ENCODE peak calls at places on chromosome 7, in five cellular contexts. G, D, T, Q and E are unnamed samples.

GRCh38 chr7:122626785-122627184 is 72.1 kb downstream of the RNF133 start:
- DNase-seq in G (no peak), D (no peak), T (no peak), Q (no peak), E (no peak)

GRCh38 chr7:13947535-13947934 is 41.9 kb downstream of the ETV1 start:
- DNase-seq in G (no peak), D (no peak), T (no peak), Q (no peak), E (no peak)

GRCh38 chr7:42843209-42843800 is 68.6 kb downstream of the C7orf25 start:
- DNase-seq in G (peak), D (peak), T (peak), Q (peak), E (peak)

GRCh38 chr7:2106920-2107319 is 125.8 kb downstream of the MAD1L1 start:
- DNase-seq in G (no peak), D (no peak), T (peak), Q (peak), E (no peak)

GRCh38 chr7:38932509-38933168 is 23.6 kb upstream of the VPS41 start:
- DNase-seq in G (peak), D (peak), T (peak), Q (peak), E (peak)

GRCh38 chr7:129664029-129665012 is 52.8 kb downstream of the NRF1 start:
- DNase-seq in G (peak), D (peak), T (peak), Q (peak), E (peak)

GRCh38 chr7:41624818-41625217 is 78.1 kb downstream of the INHBA start:
- DNase-seq in G (no peak), D (no peak), T (peak), Q (no peak), E (no peak)

GRCh38 chr7:842436-843031 is 10.3 kb downstream of the SUN1 start:
- DNase-seq in G (no peak), D (no peak), T (no peak), Q (no peak), E (no peak)

GRCh38 chr7:105602325-105603305 is 21.3 kb upstream of the EFCAB10 start:
- DNase-seq in G (no peak), D (no peak), T (peak), Q (no peak), E (no peak)

GRCh38 chr7:122300607-122301079 is 3.9 kb downstream of the FEZF1 start:
- DNase-seq in G (no peak), D (no peak), T (no peak), Q (peak), E (no peak)

GRCh38 chr7:5428470-5429252 is 5.0 kb upstream of the TNRC18 start:
- DNase-seq in G (no peak), D (no peak), T (peak), Q (peak), E (no peak)

GRCh38 chr7:12389089-12389700 is 14.5 kb downstream of the VWDE start:
- DNase-seq in G (peak), D (peak), T (peak), Q (peak), E (peak)

GRCh38 chr7:522071-522937 is 2.7 kb upstream of the PDGFA start:
- DNase-seq in G (peak), D (peak), T (peak), Q (peak), E (peak)

GRCh38 chr7:27991006-27991528 is 189.5 kb downstream of the JAZF1 start:
- DNase-seq in G (no peak), D (no peak), T (no peak), Q (no peak), E (no peak)

GRCh38 chr7:98657736-98658135 is 40.7 kb downstream of the NPTX2 start:
- DNase-seq in G (no peak), D (no peak), T (no peak), Q (no peak), E (no peak)

GRCh38 chr7:100687740-100688592 is 6.1 kb downstream of the GIGYF1 start:
- DNase-seq in G (no peak), D (no peak), T (peak), Q (no peak), E (no peak)

GRCh38 chr7:42359946-42360345 is 122.9 kb upstream of the GLI3 start:
- DNase-seq in G (no peak), D (no peak), T (no peak), Q (no peak), E (no peak)

GRCh38 chr7:142194201-142194600 is 63.7 kb downstream of the PRSS58 start:
- DNase-seq in G (no peak), D (no peak), T (no peak), Q (no peak), E (no peak)

GRCh38 chr7:112789824-112790650 is at the start of gene TMEM168:
- DNase-seq in G (peak), D (peak), T (peak), Q (peak), E (peak)

GRCh38 chr7:51158742-51159441 is 157.7 kb downstream of the COBL start:
- DNase-seq in G (no peak), D (no peak), T (no peak), Q (no peak), E (no peak)

GRCh38 chr7:28729685-28730084 is 228.4 kb downstream of the TRIL start:
- DNase-seq in G (no peak), D (no peak), T (peak), Q (no peak), E (no peak)

GRCh38 chr7:108282427-108282996 is 152.4 kb upstream of the LAMB4 start:
- DNase-seq in G (no peak), D (no peak), T (no peak), Q (no peak), E (no peak)

GRCh38 chr7:42104694-42105093 is 132.3 kb downstream of the GLI3 start:
- DNase-seq in G (no peak), D (no peak), T (no peak), Q (no peak), E (no peak)

GRCh38 chr7:5248201-5248885 is 34.4 kb upstream of the SLC29A4 start:
- DNase-seq in G (no peak), D (no peak), T (peak), Q (no peak), E (no peak)

GRCh38 chr7:101093907-101094306 is 8.6 kb downstream of the TRIM56 start:
- DNase-seq in G (no peak), D (no peak), T (peak), Q (no peak), E (no peak)

GRCh38 chr7:25619963-25620799 is 391.9 kb upstream of the NPVF start:
- DNase-seq in G (no peak), D (no peak), T (no peak), Q (no peak), E (no peak)
- TF ChIP-seq CTCF in G (no peak), D (no peak), T (no peak), Q (no peak), E (no peak)

GRCh38 chr7:70808876-70809275 is 323.1 kb upstream of the GALNT17 start:
- DNase-seq in G (peak), D (peak), T (no peak), Q (no peak), E (no peak)

GRCh38 chr7:70810558-70811139 is 321.3 kb upstream of the GALNT17 start:
- DNase-seq in G (no peak), D (no peak), T (no peak), Q (no peak), E (no peak)

GRCh38 chr7:70805360-70805759 is 326.6 kb upstream of the GALNT17 start:
- DNase-seq in G (no peak), D (peak), T (no peak), Q (no peak), E (no peak)

GRCh38 chr7:70812511-70812910 is 319.4 kb upstream of the GALNT17 start:
- DNase-seq in G (no peak), D (no peak), T (no peak), Q (peak), E (no peak)

DNA sequence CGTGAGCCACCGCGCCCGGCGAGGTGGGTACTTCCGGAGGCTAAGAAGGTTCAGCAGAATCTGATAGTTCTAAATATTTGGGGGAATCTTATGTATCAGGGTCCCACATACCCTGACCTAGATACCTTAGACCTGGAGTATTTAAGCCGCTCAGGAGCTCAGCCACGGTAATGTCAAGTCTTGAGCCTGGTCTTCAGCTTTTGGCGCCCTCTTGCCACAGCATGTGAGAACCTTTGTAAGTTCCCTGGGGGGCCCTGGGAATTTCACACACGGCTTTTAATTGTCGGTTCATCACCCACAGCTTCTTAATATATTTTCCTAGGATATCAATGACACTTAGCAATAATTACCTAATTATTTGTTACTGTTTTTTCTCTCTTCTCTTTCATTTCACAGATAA is 324.3 kb upstream of the GALNT17 start:
- DNase-seq in G (peak), D (peak), T (no peak), Q (no peak), E (no peak)
- TF ChIP-seq CTCF in G (no peak), D (no peak), T (no peak), Q (no peak), E (no peak)

GRCh38 chr7:49791089-49791741 is 17.8 kb downstream of the VWC2 start:
- DNase-seq in G (peak), D (peak), T (no peak), Q (peak), E (peak)
- TF ChIP-seq CTCF in G (peak), D (peak), T (no peak), Q (peak), E (peak)

DNA sequence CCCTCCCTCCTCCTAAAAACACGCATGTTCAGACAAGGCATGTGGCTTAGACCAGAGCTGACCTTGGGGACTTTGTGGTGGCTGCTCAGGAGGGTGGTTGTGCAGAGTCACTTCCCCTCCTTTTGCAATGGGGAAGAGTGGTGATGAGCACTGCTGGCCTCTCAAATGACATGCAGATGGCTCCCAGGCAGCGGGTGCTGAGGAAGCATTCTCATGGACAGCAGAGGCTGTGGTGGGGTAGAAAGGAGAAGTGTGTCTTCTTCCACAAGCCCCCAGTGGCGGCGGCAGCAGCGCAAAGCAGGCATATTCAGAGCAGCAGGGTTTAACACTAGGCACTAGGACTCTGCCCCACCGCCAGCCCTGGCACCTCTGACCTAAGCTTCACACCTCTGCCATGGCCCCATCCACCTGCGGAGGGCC is 105.9 kb upstream of the ANLN start:
- DNase-seq in G (peak), D (peak), T (no peak), Q (no peak), E (peak)
- TF ChIP-seq CTCF in G (no peak), D (no peak), T (no peak), Q (no peak), E (peak)

GRCh38 chr7:128031901-128032604 is 816 bp upstream of the LRRC4 start:
- DNase-seq in G (peak), D (peak), T (peak), Q (peak), E (peak)
- TF ChIP-seq CTCF in G (no peak), D (no peak), T (peak), Q (peak), E (no peak)

GRCh38 chr7:17155529-17155928 is 142.9 kb upstream of the AHR start:
- DNase-seq in G (no peak), D (no peak), T (no peak), Q (no peak), E (no peak)

GRCh38 chr7:17159500-17160037 is 138.9 kb upstream of the AHR start:
- DNase-seq in G (peak), D (peak), T (no peak), Q (no peak), E (peak)

GRCh38 chr7:17152698-17153097 is 145.8 kb upstream of the AHR start:
- DNase-seq in G (no peak), D (peak), T (no peak), Q (no peak), E (no peak)

GRCh38 chr7:17153571-17153970 is 144.9 kb upstream of the AHR start:
- DNase-seq in G (no peak), D (no peak), T (peak), Q (no peak), E (no peak)

GRCh38 chr7:17158261-17158660 is 140.2 kb upstream of the AHR start:
- DNase-seq in G (no peak), D (no peak), T (no peak), Q (no peak), E (no peak)
- TF ChIP-seq CTCF in G (no peak), D (no peak), T (no peak), Q (no peak), E (no peak)

GRCh38 chr7:121083138-121083789 is 94.8 kb downstream of the CPED1 start:
- DNase-seq in G (no peak), D (no peak), T (peak), Q (no peak), E (no peak)
- TF ChIP-seq CTCF in G (no peak), D (no peak), T (no peak), Q (no peak), E (no peak)

GRCh38 chr7:157678503-157678902 is 341.7 kb downstream of the DNAJB6 start:
- DNase-seq in G (no peak), D (no peak), T (no peak), Q (peak), E (no peak)
- TF ChIP-seq CTCF in G (no peak), D (no peak), T (no peak), Q (no peak), E (no peak)

GRCh38 chr7:26663905-26664673 is 200.3 kb downstream of the SKAP2 start:
- DNase-seq in G (no peak), D (no peak), T (no peak), Q (no peak), E (no peak)

GRCh38 chr7:26664735-26665420 is 199.5 kb downstream of the SKAP2 start:
- DNase-seq in G (no peak), D (peak), T (peak), Q (no peak), E (no peak)

GRCh38 chr7:26659121-26659520 is 205.3 kb downstream of the SKAP2 start:
- DNase-seq in G (no peak), D (no peak), T (no peak), Q (no peak), E (no peak)

GRCh38 chr7:26658698-26659084 is 205.7 kb downstream of the SKAP2 start:
- DNase-seq in G (no peak), D (no peak), T (no peak), Q (peak), E (no peak)

DNA sequence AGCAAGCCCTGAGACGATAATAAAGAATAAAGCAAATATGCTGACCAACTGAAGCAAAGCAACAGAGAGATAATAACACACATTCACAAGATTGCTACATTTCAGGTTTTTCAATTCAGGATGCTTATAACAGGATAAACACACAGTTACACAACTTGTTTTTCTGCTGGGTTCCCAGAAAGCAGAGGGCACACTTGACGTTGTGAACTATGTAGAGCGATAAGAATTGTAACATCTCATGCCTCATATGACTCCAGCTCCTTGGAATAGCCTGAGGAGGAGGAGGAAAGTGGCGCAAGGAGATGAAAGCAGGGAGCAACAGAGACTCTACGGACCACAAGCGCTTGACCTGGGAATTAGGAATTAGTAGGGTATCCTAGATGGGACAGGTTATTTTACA is 201.7 kb downstream of the SKAP2 start:
- DNase-seq in G (no peak), D (no peak), T (no peak), Q (no peak), E (no peak)
- TF ChIP-seq CTCF in G (no peak), D (no peak), T (no peak), Q (no peak), E (no peak)